ENCODE peak calls at places on chromosome 7, in eight cellular contexts. T is NCI-H1105 treated with DMSO at 0.1 percent for 48 hours; G is iPS-NIHi11; O is stimulated activated naive CD4-positive, alpha-beta T cell treated with Interleukin-2 at 50 U/mL for 16 hours; W is cardiac fibroblast; K is dermis blood vessel endothelial cell; N is cerebellum; C is nephron progenitor cell. U is an unnamed sample.

GRCh38 chr7:79461660-79462059 is 8.2 kb upstream of the MAGI2 start:
- DNase-seq in T (no peak), G (no peak), O (no peak), W (peak), K (peak), N (no peak), C (no peak), U (no peak)

GRCh38 chr7:54877683-54878082 is 118.7 kb upstream of the SEC61G start:
- DNase-seq in T (no peak), G (no peak), O (no peak), W (peak), K (no peak), N (no peak), C (no peak), U (no peak)

GRCh38 chr7:27248911-27249723 is 6.5 kb downstream of the EVX1 start:
- DNase-seq in T (no peak), G (no peak), O (no peak), W (peak), K (no peak), N (no peak), C (peak), U (no peak)

GRCh38 chr7:20783716-20784310 is 2.9 kb downstream of the SP8 start:
- DNase-seq in T (no peak), G (no peak), O (no peak), W (peak), K (peak), N (no peak), C (peak), U (no peak)

GRCh38 chr7:50369408-50370026 is 65.0 kb downstream of the IKZF1 start:
- DNase-seq in T (peak), G (peak), O (no peak), W (peak), K (peak), N (no peak), C (peak), U (peak)

GRCh38 chr7:155972247-155972646 is 160.0 kb upstream of the SHH start:
- DNase-seq in T (no peak), G (no peak), O (no peak), W (no peak), K (no peak), N (no peak), C (no peak), U (no peak)

GRCh38 chr7:100155553-100156317 is 2.8 kb downstream of the TRAPPC14 start:
- DNase-seq in T (no peak), G (no peak), O (no peak), W (no peak), K (no peak), N (no peak), C (no peak), U (no peak)

GRCh38 chr7:129376778-129377700 is 57.2 kb upstream of the STRIP2 start:
- DNase-seq in T (no peak), G (no peak), O (no peak), W (peak), K (peak), N (no peak), C (no peak), U (no peak)

GRCh38 chr7:15158141-15158810 is 255.7 kb upstream of the DGKB start:
- DNase-seq in T (no peak), G (no peak), O (no peak), W (no peak), K (peak), N (no peak), C (no peak), U (no peak)

GRCh38 chr7:101126651-101127459 is at the start of gene SERPINE1:
- DNase-seq in T (peak), G (peak), O (peak), W (peak), K (peak), N (no peak), C (peak), U (no peak)

GRCh38 chr7:115097175-115097671 is 175.3 kb downstream of the MDFIC start:
- DNase-seq in T (no peak), G (no peak), O (no peak), W (peak), K (peak), N (no peak), C (no peak), U (no peak)

GRCh38 chr7:100444311-100445278 is 8.3 kb upstream of the PPP1R35 start:
- DNase-seq in T (no peak), G (no peak), O (no peak), W (peak), K (peak), N (no peak), C (no peak), U (no peak)

GRCh38 chr7:155590215-155591023 is 44.1 kb upstream of the CNPY1 start:
- DNase-seq in T (no peak), G (no peak), O (no peak), W (peak), K (peak), N (peak), C (no peak), U (no peak)

GRCh38 chr7:151679073-151679708 is 159.5 kb upstream of the RHEB start:
- DNase-seq in T (no peak), G (no peak), O (no peak), W (no peak), K (no peak), N (no peak), C (no peak), U (no peak)

GRCh38 chr7:150448789-150449147 is 1.7 kb upstream of the GIMAP8 start:
- DNase-seq in T (peak), G (peak), O (peak), W (peak), K (peak), N (peak), C (peak), U (peak)

GRCh38 chr7:170551-171363 is 21.6 kb upstream of the FAM20C start:
- DNase-seq in T (no peak), G (no peak), O (no peak), W (no peak), K (no peak), N (no peak), C (no peak), U (no peak)

GRCh38 chr7:47968852-47969774 is 10.3 kb downstream of the HUS1 start:
- DNase-seq in T (peak), G (peak), O (peak), W (peak), K (peak), N (peak), C (peak), U (peak)

GRCh38 chr7:70456729-70457128 is 675.2 kb upstream of the GALNT17 start:
- DNase-seq in T (no peak), G (no peak), O (no peak), W (no peak), K (no peak), N (no peak), C (peak), U (no peak)

GRCh38 chr7:83410989-83411591 is 237.8 kb downstream of the SEMA3E start:
- DNase-seq in T (peak), G (peak), O (no peak), W (peak), K (peak), N (peak), C (peak), U (peak)

GRCh38 chr7:4523873-4524272 is 158.2 kb upstream of the FOXK1 start:
- DNase-seq in T (no peak), G (no peak), O (no peak), W (no peak), K (no peak), N (no peak), C (no peak), U (no peak)

GRCh38 chr7:101085000-101085948 is at the start of gene TRIM56:
- DNase-seq in T (peak), G (peak), O (peak), W (peak), K (peak), N (no peak), C (peak), U (peak)

GRCh38 chr7:120302190-120302589 is 29.2 kb downstream of the KCND2 start:
- DNase-seq in T (no peak), G (no peak), O (no peak), W (no peak), K (no peak), N (no peak), C (no peak), U (no peak)

GRCh38 chr7:133372337-133372736 is 119.5 kb downstream of the EXOC4 start:
- DNase-seq in T (no peak), G (no peak), O (no peak), W (no peak), K (no peak), N (no peak), C (no peak), U (no peak)

GRCh38 chr7:93117852-93118530 is at the start of gene SAMD9:
- DNase-seq in T (peak), G (peak), O (peak), W (peak), K (peak), N (peak), C (no peak), U (peak)

GRCh38 chr7:1160665-1161010 is 642 bp upstream of the ZFAND2A start:
- DNase-seq in T (no peak), G (peak), O (no peak), W (peak), K (peak), N (peak), C (no peak), U (no peak)

GRCh38 chr7:1977059-1977875 is 255.5 kb downstream of the MAD1L1 start:
- DNase-seq in T (no peak), G (no peak), O (no peak), W (no peak), K (no peak), N (no peak), C (no peak), U (no peak)

GRCh38 chr7:2649991-2650390 is 18.2 kb downstream of the TTYH3 start:
- DNase-seq in T (no peak), G (no peak), O (no peak), W (no peak), K (no peak), N (no peak), C (no peak), U (no peak)

GRCh38 chr7:128166603-128167315 is 74.3 kb upstream of the LEP start:
- DNase-seq in T (peak), G (peak), O (no peak), W (peak), K (peak), N (peak), C (peak), U (no peak)

GRCh38 chr7:41328544-41328943 is 374.3 kb downstream of the INHBA start:
- DNase-seq in T (no peak), G (no peak), O (no peak), W (no peak), K (no peak), N (no peak), C (no peak), U (no peak)

GRCh38 chr7:97016392-97017196 is 8.0 kb downstream of the DLX5 start:
- DNase-seq in T (peak), G (no peak), O (no peak), W (no peak), K (no peak), N (no peak), C (peak), U (peak)

GRCh38 chr7:156940421-156941122 is 8.9 kb upstream of the NOM1 start:
- DNase-seq in T (no peak), G (no peak), O (no peak), W (no peak), K (no peak), N (no peak), C (no peak), U (no peak)

GRCh38 chr7:23347007-23347681 is 48.0 kb downstream of the MALSU1 start:
- DNase-seq in T (no peak), G (no peak), O (no peak), W (no peak), K (peak), N (no peak), C (no peak), U (no peak)

GRCh38 chr7:39407139-39407538 is 159.1 kb upstream of the YAE1 start:
- DNase-seq in T (peak), G (no peak), O (no peak), W (no peak), K (peak), N (no peak), C (peak), U (no peak)

GRCh38 chr7:55539380-55539779 is 32.9 kb downstream of the VOPP1 start:
- DNase-seq in T (no peak), G (peak), O (no peak), W (no peak), K (peak), N (no peak), C (no peak), U (no peak)

GRCh38 chr7:7707756-7708310 is 10.6 kb downstream of the RPA3 start:
- DNase-seq in T (no peak), G (peak), O (no peak), W (no peak), K (no peak), N (no peak), C (no peak), U (no peak)

GRCh38 chr7:95144256-95144655 is 180.1 kb downstream of the PON1 start:
- DNase-seq in T (no peak), G (no peak), O (no peak), W (no peak), K (no peak), N (no peak), C (no peak), U (no peak)